ENCODE peak calls at places on chromosomes 7 and 10, in four cellular contexts. I, Q, F and M are unnamed samples. For H3K4me1, the result is how much of the 10 kb centered on the place peaks cover.

GRCh38 chr7:87328281-87328680 is 17.2 kb upstream of the CROT start:
- DNase-seq in F (no peak), Q (peak), I (no peak), M (no peak)

GRCh38 chr7:44963526-44964290 is 15.1 kb downstream of the MYO1G start:
- DNase-seq in I (no peak), Q (no peak), F (no peak), M (no peak)

GRCh38 chr10:119342017-119342734 is 134.8 kb downstream of the GRK5 start:
- DNase-seq in I (no peak), F (peak), Q (no peak), M (no peak)

GRCh38 chr7:24496031-24496430 is 77.2 kb upstream of the PALS2 start:
- DNase-seq in Q (no peak), I (no peak), F (no peak), M (no peak)

GRCh38 chr10:124000792-124001201 is 92.6 kb downstream of the CHST15 start:
- DNase-seq in Q (peak), F (no peak), I (no peak), M (no peak)

GRCh38 chr7:156778201-156778600 is 114.8 kb downstream of the LMBR1 start:
- DNase-seq in I (no peak), Q (no peak), F (no peak), M (no peak)

GRCh38 chr7:464712-465461 is 54.8 kb downstream of the PDGFA start:
- DNase-seq in Q (peak), I (no peak), F (peak), M (no peak)

GRCh38 chr7:149732111-149732561 is 41.3 kb downstream of the ZNF467 start:
- DNase-seq in Q (no peak), I (no peak), F (no peak), M (no peak)

GRCh38 chr10:70478191-70479160 is at the start of gene PALD1:
- DNase-seq in F (peak), Q (peak), I (no peak), M (peak)

GRCh38 chr7:7640221-7641128 is at the start of gene UMAD1:
- DNase-seq in F (peak), I (peak), Q (peak), M (peak)

GRCh38 chr7:102156867-102157266 is 129.8 kb upstream of the SH2B2 start:
- DNase-seq in F (no peak), Q (no peak), I (no peak), M (no peak)

GRCh38 chr7:92226981-92227380 is 18.7 kb downstream of the KRIT1 start:
- DNase-seq in I (no peak), F (no peak), Q (no peak), M (no peak)

GRCh38 chr10:10722422-10722821 is 295.2 kb upstream of the CELF2 start:
- DNase-seq in I (no peak), F (no peak), Q (no peak), M (no peak)

GRCh38 chr10:17138450-17139062 is 8.9 kb upstream of the CUBN start:
- DNase-seq in Q (no peak), F (no peak), I (no peak), M (peak)

GRCh38 chr7:6651866-6652445 is 14.8 kb downstream of the ZNF316 start:
- DNase-seq in Q (no peak), I (no peak), F (no peak), M (no peak)

GRCh38 chr7:119935418-119936025 is 337.5 kb upstream of the KCND2 start:
- DNase-seq in F (no peak), I (no peak), Q (peak), M (peak)

GRCh38 chr7:76278540-76278939 is 23.9 kb upstream of the HSPB1 start:
- DNase-seq in I (no peak), F (no peak), Q (no peak), M (no peak)

GRCh38 chr7:7793921-7794320 is 75.5 kb upstream of the RPA3 start:
- DNase-seq in F (no peak), I (no peak), Q (no peak), M (no peak)

DNA sequence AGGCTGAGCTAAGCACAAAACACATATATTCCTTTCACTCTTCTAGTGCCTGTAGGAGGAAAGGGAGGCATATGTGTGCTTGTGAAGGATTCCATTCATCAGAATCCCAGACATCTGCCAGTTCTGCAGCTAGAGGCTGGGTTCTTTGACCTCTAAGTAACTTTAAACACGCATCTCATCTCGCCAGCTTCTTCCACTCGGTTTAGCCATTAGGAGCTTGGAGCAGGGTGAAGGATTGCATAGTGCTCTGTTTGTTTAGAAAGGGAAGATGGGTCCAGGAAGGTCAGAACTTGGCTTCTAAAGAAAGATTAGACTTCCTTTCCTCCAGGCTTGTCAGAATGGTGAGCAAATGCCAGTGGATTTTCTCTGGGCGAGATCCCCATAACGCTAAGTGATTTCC is 43.6 kb downstream of the HK1 start:
- DNase-seq in Q (peak), I (no peak), F (no peak), M (no peak)
- H3K4me1 ChIP-seq in Q (under half), I (under half), F (under half), M (under half)

DNA sequence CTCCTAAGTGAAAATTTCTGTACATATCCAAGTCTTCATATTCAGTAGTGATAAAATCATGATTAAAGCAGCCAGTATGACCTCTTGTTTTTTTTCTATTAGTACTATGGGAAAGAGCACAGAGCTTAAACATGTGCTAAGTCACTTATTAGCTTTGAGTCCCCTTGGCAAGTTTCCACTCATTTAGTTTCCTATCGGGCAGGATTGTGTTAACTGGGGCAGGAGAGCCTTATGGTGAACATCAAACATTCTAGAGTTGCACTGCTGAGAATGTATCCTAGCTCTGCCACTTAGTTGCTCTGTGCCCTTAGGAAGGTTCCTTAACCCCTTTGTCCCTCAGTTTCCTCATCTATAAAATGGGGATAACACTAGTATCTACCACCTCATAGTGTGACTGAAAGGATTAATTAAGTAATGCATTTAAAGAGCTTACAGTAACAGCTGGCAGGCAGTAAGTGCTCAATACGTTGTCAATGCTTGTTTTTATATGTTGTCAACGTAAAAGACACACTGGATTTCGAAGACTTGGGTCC is 117.6 kb downstream of the DOCK4 start:
- DNase-seq in F (no peak), Q (no peak), I (no peak), M (no peak)
- H3K4me1 ChIP-seq in F (under half), Q (under half), I (under half), M (under half)

DNA sequence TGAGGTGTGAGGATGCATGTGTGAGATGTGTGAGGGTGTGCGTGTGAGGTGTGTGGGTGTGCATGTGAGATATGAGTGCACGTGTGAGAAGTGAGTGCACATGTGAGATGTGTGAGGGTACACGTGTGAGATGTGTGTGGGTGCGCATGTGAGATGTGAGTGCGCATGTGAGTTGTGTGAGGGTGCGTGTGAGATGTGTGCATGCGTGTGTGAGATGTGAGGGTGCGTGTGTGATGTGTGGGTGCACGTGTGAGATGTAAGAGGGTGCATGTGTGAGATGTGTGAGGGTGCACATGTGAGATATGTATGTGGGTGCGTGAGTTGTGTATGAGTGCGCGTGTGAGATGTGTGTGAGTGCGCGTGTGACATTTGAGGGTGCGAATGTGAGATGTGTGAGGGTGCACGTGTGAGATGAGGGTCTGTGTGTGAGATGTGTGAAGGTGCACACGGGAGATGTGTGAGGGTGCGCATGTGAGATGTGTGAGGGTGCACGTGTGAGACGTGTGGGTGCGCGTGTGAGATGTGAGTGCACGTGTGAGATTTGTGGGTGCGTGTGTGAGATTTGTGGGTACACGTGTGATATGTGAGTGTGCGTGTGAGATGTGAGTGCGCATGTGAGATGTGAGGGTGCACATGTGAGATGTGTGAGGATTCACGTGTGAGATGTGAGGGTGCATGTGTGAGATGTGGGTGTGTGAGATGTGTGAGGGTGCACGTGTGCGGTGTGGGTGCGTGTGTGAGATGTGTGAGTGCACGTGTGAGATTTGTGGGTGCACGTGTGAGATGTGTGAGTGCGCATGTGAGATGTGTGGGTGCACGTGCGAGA is 30.5 kb downstream of the PPIF start:
- DNase-seq in F (no peak), Q (no peak), I (no peak), M (no peak)
- H3K4me1 ChIP-seq in F (under half), Q (half or more), I (under half), M (under half)

DNA sequence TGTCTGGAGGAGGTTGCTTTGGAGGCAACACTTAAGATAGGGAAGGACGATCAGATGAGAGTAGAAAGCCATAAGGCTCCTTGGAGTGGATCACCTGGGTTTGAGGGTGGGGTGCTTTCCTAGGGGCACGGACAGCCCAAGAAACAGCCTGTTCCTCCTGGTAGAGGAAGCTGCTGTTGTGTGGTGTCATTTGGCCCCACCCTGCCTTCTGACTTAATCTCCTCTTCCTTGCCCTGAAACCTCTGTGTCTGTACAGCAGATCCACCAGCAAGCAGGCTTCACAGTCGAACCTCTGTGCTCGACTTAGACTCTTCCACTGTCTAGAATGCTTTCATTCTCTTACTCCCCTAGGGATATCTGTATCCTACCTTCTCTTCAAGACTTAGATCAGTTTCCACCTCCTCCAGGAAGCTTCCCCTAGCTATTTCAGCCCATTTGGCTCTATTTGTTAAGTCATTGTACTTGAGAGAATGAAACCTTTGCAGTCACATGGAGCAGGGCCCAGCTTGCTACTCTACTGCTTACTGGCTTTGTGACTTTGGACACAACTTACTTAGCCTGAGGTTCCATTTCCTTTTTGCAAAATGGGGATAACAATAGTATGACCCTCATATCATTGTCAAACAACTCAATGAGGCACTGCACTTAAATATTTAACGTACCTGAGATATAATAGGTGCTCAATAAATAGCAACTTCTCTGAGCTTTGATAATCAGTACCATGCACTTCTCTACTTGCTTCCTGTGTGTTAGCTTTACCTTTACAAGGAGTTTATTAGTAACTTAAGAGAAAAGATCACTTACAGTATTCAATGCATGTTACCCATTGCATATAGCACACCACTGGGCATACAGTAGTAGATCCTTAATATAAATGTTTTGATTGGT is 5.0 kb downstream of the MXI1 start:
- DNase-seq in Q (no peak), F (peak), I (peak), M (no peak)
- H3K4me1 ChIP-seq in Q (under half), F (under half), I (under half), M (under half)